ENCODE peak calls at places on chromosome 21, in nine cellular contexts. H, Y, I, D, O, U, A, J and E are unnamed samples.

GRCh38 chr21:34501716-34502115 is 10.3 kb downstream of the KCNE1 start:
- DNase-seq in H (no peak), Y (no peak), I (no peak), D (no peak), O (no peak), U (no peak), A (no peak), J (no peak), E (no peak)

GRCh38 chr21:44405948-44406872 is 49.1 kb upstream of the LRRC3 start:
- DNase-seq in H (no peak), Y (no peak), I (no peak), D (no peak), O (no peak), U (no peak), A (no peak), J (peak; percentile 84), E (no peak)

GRCh38 chr21:44916965-44917364 is 3.7 kb downstream of the ITGB2 start:
- DNase-seq in H (peak; percentile 75), Y (no peak), I (no peak), D (no peak), O (no peak), U (no peak), A (no peak), J (peak; percentile 48), E (no peak)

GRCh38 chr21:27803571-27803970 is 836.7 kb upstream of the ADAMTS5 start:
- DNase-seq in H (no peak), Y (no peak), I (no peak), D (no peak), O (no peak), U (no peak), A (no peak), J (no peak), E (no peak)

GRCh38 chr21:38807481-38807880 is 1.8 kb downstream of the ETS2 start:
- DNase-seq in H (no peak), Y (no peak), I (no peak), D (no peak), O (no peak), U (no peak), A (no peak), J (no peak), E (peak; percentile 59)

GRCh38 chr21:27201197-27201596 is 234.3 kb upstream of the ADAMTS5 start:
- DNase-seq in H (no peak), Y (no peak), I (no peak), D (no peak), O (no peak), U (no peak), A (no peak), J (no peak), E (no peak)

GRCh38 chr21:38915546-38915945 is 109.8 kb downstream of the ETS2 start:
- DNase-seq in H (no peak), Y (no peak), I (no peak), D (no peak), O (no peak), U (no peak), A (no peak), J (no peak), E (no peak)

GRCh38 chr21:25708467-25709065 is 26.1 kb downstream of the ATP5PF start:
- DNase-seq in H (peak; percentile 33), Y (peak; percentile 80), I (no peak), D (peak; percentile 15), O (peak; percentile 22), U (peak; percentile 36), A (peak; percentile 6), J (peak; percentile 31), E (peak; percentile 38)

GRCh38 chr21:22890656-22891055 is 1892.4 kb downstream of the NCAM2 start:
- DNase-seq in H (no peak), Y (no peak), I (no peak), D (no peak), O (no peak), U (no peak), A (no peak), J (no peak), E (no peak)

GRCh38 chr21:45115141-45115540 is 40.8 kb downstream of the ADARB1 start:
- DNase-seq in H (no peak), Y (no peak), I (no peak), D (no peak), O (no peak), U (no peak), A (no peak), J (no peak), E (no peak)

GRCh38 chr21:33362044-33362555 is 37.3 kb downstream of the IFNAR1 start:
- DNase-seq in H (no peak), Y (peak; percentile 90), I (no peak), D (peak; percentile 47), O (no peak), U (peak; percentile 57), A (peak; percentile 88), J (no peak), E (no peak)

GRCh38 chr21:43340491-43341348 is 86.2 kb downstream of the SIK1 start:
- DNase-seq in H (peak; percentile 85), Y (no peak), I (no peak), D (no peak), O (peak; percentile 62), U (no peak), A (no peak), J (peak; percentile 92), E (no peak)

GRCh38 chr21:45877160-45877438 is 104.5 kb upstream of the COL6A1 start:
- DNase-seq in H (no peak), Y (no peak), I (no peak), D (no peak), O (no peak), U (no peak), A (no peak), J (no peak), E (no peak)

GRCh38 chr21:28624626-28625025 is 368.1 kb downstream of the LTN1 start:
- DNase-seq in H (no peak), Y (no peak), I (no peak), D (no peak), O (no peak), U (no peak), A (no peak), J (no peak), E (no peak)

GRCh38 chr21:21373969-21374368 is 375.8 kb downstream of the NCAM2 start:
- DNase-seq in H (no peak), Y (no peak), I (no peak), D (no peak), O (no peak), U (no peak), A (no peak), J (no peak), E (no peak)

GRCh38 chr21:43922949-43923348 is 57.9 kb downstream of the AGPAT3 start:
- DNase-seq in H (no peak), Y (no peak), I (no peak), D (no peak), O (no peak), U (no peak), A (no peak), J (no peak), E (no peak)

GRCh38 chr21:23695449-23695848 is 1911.8 kb downstream of the MRPL39 start:
- DNase-seq in H (no peak), Y (no peak), I (no peak), D (no peak), O (no peak), U (no peak), A (no peak), J (no peak), E (no peak)

GRCh38 chr21:45543371-45543709 is 1.1 kb upstream of the SLC19A1 start:
- DNase-seq in H (no peak), Y (no peak), I (no peak), D (no peak), O (no peak), U (no peak), A (no peak), J (peak; percentile 7), E (no peak)

GRCh38 chr21:37139902-37140301 is 66.8 kb downstream of the TTC3 start:
- DNase-seq in H (no peak), Y (no peak), I (no peak), D (no peak), O (no peak), U (no peak), A (no peak), J (no peak), E (peak; percentile 81)